ENCODE peak calls at places on chromosome 5, in five cellular contexts. J, B, H, G and W are unnamed samples.

GRCh38 chr5:6950872-6951271 is 237.6 kb downstream of the TENT4A start:
- DNase-seq in H (no peak), J (no peak), B (no peak), G (no peak), W (no peak)

GRCh38 chr5:7926296-7926695 is 57.3 kb downstream of the MTRR start:
- DNase-seq in H (no peak), G (no peak), B (no peak), J (no peak), W (no peak)

GRCh38 chr5:66209350-66209749 is 65.2 kb downstream of the SREK1 start:
- DNase-seq in B (peak), G (no peak), H (no peak), J (no peak), W (no peak)

GRCh38 chr5:91109634-91110033 is 273.5 kb downstream of the ARRDC3 start:
- DNase-seq in J (no peak), B (no peak), H (no peak), G (no peak), W (no peak)

GRCh38 chr5:68187268-68188055 is 28.1 kb upstream of the PIK3R1 start:
- DNase-seq in H (no peak), G (no peak), J (peak), B (no peak), W (no peak)

GRCh38 chr5:54548565-54548964 is 31.0 kb downstream of the SNX18 start:
- DNase-seq in H (no peak), G (no peak), J (no peak), B (no peak), W (no peak)

GRCh38 chr5:60377826-60378225 is 322.1 kb downstream of the DEPDC1B start:
- DNase-seq in G (no peak), B (no peak), H (no peak), J (no peak), W (no peak)

GRCh38 chr5:111670826-111671492 is 86.0 kb downstream of the NREP start:
- DNase-seq in B (no peak), J (no peak), H (peak), G (no peak), W (no peak)

GRCh38 chr5:57176350-57176857 is 2.5 kb downstream of the GPBP1 start:
- DNase-seq in H (no peak), J (no peak), G (no peak), B (no peak), W (no peak)

GRCh38 chr5:141560725-141561483 is 57.9 kb downstream of the DIAPH1 start:
- DNase-seq in G (peak), H (peak), J (peak), B (peak), W (peak)

GRCh38 chr5:132215329-132215728 is 12.3 kb downstream of the P4HA2 start:
- DNase-seq in H (no peak), G (no peak), B (no peak), J (peak), W (peak)

GRCh38 chr5:3024541-3024940 is 273.1 kb upstream of the IRX2 start:
- DNase-seq in H (no peak), G (no peak), B (no peak), J (no peak), W (no peak)

GRCh38 chr5:134581241-134581981 is 51.2 kb downstream of the SAR1B start:
- DNase-seq in B (no peak), H (no peak), G (no peak), J (peak), W (peak)

GRCh38 chr5:172936441-172936840 is 22.8 kb upstream of the RPL26L1 start:
- DNase-seq in B (no peak), H (no peak), G (no peak), J (no peak), W (no peak)

GRCh38 chr5:172941067-172941516 is 18.1 kb upstream of the RPL26L1 start:
- DNase-seq in H (no peak), B (no peak), J (no peak), G (no peak), W (no peak)

GRCh38 chr5:172940242-172941066 is 18.8 kb upstream of the RPL26L1 start:
- DNase-seq in H (no peak), J (no peak), G (no peak), B (no peak), W (no peak)

GRCh38 chr5:172939561-172939960 is 19.7 kb upstream of the RPL26L1 start:
- DNase-seq in H (no peak), J (no peak), G (no peak), B (no peak), W (no peak)

DNA sequence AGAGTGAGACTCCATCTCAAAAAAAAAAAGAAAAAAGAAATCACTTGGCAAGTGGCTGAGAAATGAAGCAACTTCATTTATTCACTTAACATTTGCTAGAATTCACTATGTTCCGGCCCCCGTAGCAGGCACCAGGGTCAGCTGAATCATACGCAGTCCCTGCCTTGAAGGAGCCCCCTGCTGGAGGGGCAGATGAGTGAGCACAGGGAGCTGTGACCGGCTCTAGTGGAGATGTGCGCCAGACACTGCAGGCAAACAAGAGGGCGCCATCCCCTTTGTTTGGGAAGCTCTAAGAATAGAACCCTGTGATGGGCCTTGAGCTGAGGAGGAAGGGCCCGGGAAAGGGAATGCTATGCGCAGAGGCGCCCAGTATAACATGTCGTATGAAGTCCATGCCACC is 20.2 kb upstream of the RPL26L1 start:
- DNase-seq in J (no peak), B (peak), G (peak), H (peak), W (peak)
- TF ChIP-seq JUND in J (no peak), B (no peak), G (no peak), H (no peak), W (no peak)

DNA sequence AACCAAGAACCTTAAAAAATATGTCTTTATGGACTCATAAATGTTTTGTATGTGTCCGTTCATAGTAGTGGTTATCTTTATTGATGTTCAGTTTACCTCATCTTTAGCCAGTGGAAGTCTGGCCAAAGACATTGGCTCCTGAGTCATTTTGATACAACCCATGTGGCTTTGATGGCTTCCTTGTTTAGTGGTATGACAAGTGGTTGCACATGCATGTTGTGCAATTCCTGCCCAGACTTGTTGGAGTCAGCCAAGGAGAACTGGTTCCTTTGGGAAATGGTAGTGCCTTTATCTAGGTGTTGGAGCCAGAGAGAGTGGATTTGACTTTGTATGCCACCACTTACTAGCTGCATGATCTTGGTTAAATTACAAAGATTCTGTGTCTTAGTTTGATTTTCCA is 94.3 kb downstream of the RPS23 start:
- DNase-seq in G (no peak), H (no peak), J (no peak), B (no peak), W (peak)
- TF ChIP-seq JUND in G (no peak), H (no peak), J (no peak), B (no peak), W (no peak)

DNA sequence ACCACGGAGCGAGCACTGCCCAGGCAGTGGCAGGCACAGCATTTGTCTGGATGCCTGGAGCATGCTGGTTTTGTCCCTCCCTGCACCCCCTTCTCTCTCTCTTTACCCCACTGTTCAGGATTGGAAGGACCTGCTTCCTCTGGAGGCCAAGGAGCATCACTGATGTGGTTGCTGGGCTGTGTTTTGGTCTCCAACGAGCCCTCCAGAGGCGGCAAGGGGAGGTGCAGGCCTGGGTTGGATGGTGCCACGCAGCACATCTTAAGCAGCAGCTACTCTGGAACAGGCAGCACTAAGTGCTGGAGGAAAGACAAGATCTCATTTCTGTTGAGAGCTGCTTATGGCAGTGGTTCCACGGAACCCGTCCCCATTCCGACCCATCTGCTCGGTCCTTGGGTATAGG is 139.6 kb downstream of the CMYA5 start:
- DNase-seq in J (no peak), H (no peak), G (no peak), B (no peak), W (no peak)
- TF ChIP-seq JUND in J (no peak), H (no peak), G (no peak), B (no peak), W (no peak)

GRCh38 chr5:150516011-150516410 is 8.1 kb downstream of the NDST1 start:
- DNase-seq in H (peak), J (peak), G (peak), B (no peak), W (no peak)
- TF ChIP-seq JUND in H (no peak), J (no peak), G (no peak), B (no peak), W (no peak)

DNA sequence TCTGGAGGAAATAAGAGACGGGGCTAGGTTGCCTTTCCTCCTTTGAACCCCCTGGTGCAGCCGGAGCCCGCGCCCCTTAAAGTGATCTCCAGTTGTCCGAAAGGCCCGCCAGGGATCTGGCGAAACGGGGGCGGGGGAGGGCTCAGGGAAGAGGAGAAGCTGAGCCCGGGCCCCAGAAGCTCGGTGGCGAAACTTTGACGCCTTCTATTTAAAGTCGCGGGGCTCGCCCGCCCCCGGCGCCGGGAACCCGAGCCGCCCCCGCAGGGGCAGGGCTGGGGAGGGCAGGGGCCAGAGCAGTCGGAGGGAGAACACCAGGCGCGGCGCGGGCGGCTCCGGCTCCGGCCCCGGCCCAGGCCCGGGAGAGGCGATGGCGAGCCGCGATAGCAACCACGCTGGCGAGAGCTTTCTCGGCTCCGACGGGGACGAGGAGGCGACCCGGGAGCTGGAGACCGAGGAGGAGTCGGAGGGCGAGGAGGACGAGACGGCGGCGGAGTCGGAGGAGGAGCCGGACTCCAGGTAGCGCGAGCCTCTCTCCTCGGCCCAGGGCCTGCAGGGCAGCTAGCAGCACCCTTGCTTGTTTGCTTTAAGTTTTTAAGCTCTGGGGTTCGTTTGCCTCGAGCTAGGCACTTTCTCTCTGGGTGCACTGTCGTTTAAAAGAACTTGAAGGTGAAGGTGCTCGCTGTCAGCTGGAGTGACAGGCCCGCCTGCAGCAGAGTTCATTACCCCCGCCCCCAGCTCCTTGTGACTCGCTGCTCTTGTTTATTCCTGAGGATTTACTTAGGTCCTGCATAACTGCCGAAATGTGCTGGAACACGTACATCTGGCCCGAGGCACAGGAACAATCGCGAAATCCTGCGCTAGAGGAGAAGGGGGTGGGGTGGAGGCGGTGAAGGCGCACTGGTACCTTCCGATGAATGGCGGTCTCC is at the start of gene CMYA5:
- DNase-seq in J (no peak), H (no peak), B (no peak), G (no peak), W (peak)
- TF ChIP-seq JUND in J (no peak), H (no peak), B (no peak), G (no peak), W (no peak)

GRCh38 chr5:56037531-56038010 is 42.8 kb upstream of the IL6ST start:
- DNase-seq in J (no peak), H (peak), B (no peak), G (no peak), W (no peak)
- TF ChIP-seq JUND in J (no peak), H (peak), B (no peak), G (no peak), W (no peak)

DNA sequence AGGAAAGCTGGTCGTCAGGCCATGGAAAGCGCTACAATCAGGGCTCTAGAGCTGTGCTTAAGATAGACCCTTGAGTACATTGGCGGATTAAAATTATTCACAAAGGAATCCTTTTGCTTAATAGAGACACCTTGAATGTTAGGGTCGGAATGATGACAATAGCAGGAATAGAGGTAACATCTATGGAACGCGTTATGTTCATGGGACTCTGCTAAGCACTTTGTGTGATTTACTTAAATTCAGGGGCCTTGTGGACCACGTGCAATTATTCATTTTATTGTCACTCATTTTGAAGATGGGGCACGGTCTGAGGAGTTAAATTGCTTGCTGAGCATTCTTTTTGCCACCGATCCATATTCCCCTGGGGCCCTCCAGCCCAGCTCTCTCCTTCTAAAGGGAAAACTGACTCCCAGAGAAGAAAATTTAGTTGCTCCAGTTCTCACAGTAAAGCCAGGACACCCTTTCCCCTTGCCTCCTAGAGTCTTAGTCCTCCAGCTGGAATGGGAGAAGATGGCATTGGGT is 880 bp upstream of the PANK3 start:
- DNase-seq in J (no peak), B (no peak), G (no peak), H (no peak), W (no peak)
- TF ChIP-seq JUND in J (no peak), B (no peak), G (no peak), H (peak), W (no peak)

GRCh38 chr5:138177936-138178515 is 404 bp downstream of the BRD8 start:
- DNase-seq in G (peak), J (peak), B (no peak), H (peak), W (peak)
- TF ChIP-seq JUND in G (no peak), J (no peak), B (no peak), H (no peak), W (no peak)

DNA sequence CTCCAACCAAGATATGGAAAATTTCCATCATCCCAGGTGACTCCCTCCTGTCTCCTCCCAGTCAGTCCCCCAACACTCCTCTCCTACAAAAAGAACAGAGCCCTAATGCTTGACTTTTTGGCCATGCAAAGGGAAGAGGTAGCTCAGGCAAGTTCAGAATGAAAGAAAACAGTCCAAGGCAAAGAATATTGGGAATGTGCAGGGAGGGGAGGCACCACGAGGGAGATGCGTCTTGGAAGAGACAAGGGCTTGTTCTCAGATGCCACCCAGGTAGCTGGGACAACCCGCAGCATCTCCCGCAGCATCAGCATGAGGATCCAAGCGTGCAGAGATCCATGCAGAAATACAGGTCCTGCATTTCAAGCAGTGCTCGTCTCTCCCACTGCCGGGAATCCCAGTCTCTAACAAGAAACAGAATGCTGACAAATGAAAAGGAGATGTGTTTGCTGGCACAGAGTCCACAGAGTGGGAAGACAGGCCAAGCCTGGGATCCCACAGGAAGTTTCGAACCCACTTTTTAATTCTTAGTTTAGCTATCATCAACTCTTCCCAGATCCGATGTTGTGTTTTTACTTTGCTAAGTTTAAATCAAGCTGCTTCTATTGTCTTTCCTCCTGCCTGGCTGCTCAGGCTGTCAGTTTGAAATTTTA is 86.9 kb upstream of the OSMR start:
- DNase-seq in G (no peak), J (no peak), H (no peak), B (no peak), W (no peak)
- TF ChIP-seq JUND in G (no peak), J (no peak), H (no peak), B (no peak), W (no peak)

GRCh38 chr5:148910686-148911361 is 84.4 kb downstream of the ADRB2 start:
- DNase-seq in G (no peak), J (no peak), B (peak), H (no peak), W (no peak)
- TF ChIP-seq JUND in G (no peak), J (no peak), B (no peak), H (no peak), W (no peak)